ENCODE peak calls at places on chromosomes 4 and X, in six cellular contexts. O, N, C, I, J and R are unnamed samples.

GRCh38 chr4:56247646-56248045 is 139.6 kb downstream of the AASDH start:
- DNase-seq in N (no peak), O (no peak), C (no peak), J (no peak), I (no peak), R (no peak)

GRCh38 chr4:142974331-142974730 is 128.2 kb upstream of the INPP4B start:
- DNase-seq in O (no peak), N (no peak), C (no peak), J (no peak), I (no peak), R (no peak)

GRCh38 chr4:105186701-105187158 is 40.1 kb downstream of the TET2 start:
- DNase-seq in C (peak; percentile 75), O (no peak), J (peak; percentile 67), N (no peak), I (no peak), R (peak; percentile 74)

GRCh38 chr4:89121711-89122387 is 10.5 kb downstream of the TIGD2 start:
- DNase-seq in O (no peak), N (no peak), J (no peak), C (peak; percentile 10), I (no peak), R (no peak)

GRCh38 chrX:48958635-48959094 is 1.3 kb upstream of the OTUD5 start:
- DNase-seq in O (no peak), N (peak; percentile 71), J (peak; percentile 71), I (peak; percentile 83), C (peak; percentile 61), R (peak; percentile 59)

GRCh38 chrX:8629871-8630270 is 102.1 kb downstream of the ANOS1 start:
- DNase-seq in C (peak; percentile 82), J (peak; percentile 5), I (no peak), O (no peak), N (no peak), R (peak; percentile 57)

GRCh38 chr4:167031534-167032156 is 202.6 kb downstream of the SPOCK3 start:
- DNase-seq in J (peak; percentile 32), N (no peak), I (no peak), C (peak; percentile 34), O (no peak), R (peak; percentile 33)

GRCh38 chr4:168496834-168497233 is at the start of gene PALLD:
- DNase-seq in C (peak; percentile 75), I (no peak), O (no peak), N (peak; percentile 56), J (peak; percentile 12), R (peak; percentile 51)

GRCh38 chr4:111136438-111136837 is 513.6 kb upstream of the PITX2 start:
- DNase-seq in N (peak; percentile 65), C (peak; percentile 46), J (peak; percentile 61), I (no peak), O (no peak), R (peak; percentile 38)

GRCh38 chrX:37684426-37684825 is 1.2 kb upstream of the XK start:
- DNase-seq in J (no peak), I (no peak), O (no peak), N (no peak), C (no peak), R (no peak)

GRCh38 chrX:133674726-133675470 is 259.6 kb upstream of the GPC4 start:
- DNase-seq in N (no peak), C (no peak), I (no peak), O (no peak), J (no peak), R (no peak)

GRCh38 chr4:129232627-129233337 is 136.8 kb downstream of the C4orf33 start:
- DNase-seq in I (no peak), N (no peak), C (peak; percentile 1), O (peak; percentile 14), J (peak; percentile 23), R (no peak)

GRCh38 chr4:5424211-5424610 is 284.1 kb downstream of the EVC2 start:
- DNase-seq in C (no peak), N (no peak), J (no peak), O (no peak), I (no peak), R (no peak)

GRCh38 chr4:120830204-120830603 is 92.3 kb downstream of the PRDM5 start:
- DNase-seq in N (peak; percentile 66), C (no peak), O (peak; percentile 55), J (peak; percentile 49), I (no peak), R (no peak)

GRCh38 chr4:77001907-77002306 is 52.4 kb downstream of the SEPTIN11 start:
- DNase-seq in C (peak; percentile 82), J (peak; percentile 66), I (no peak), O (no peak), N (no peak), R (peak; percentile 86)

GRCh38 chrX:100098660-100099375 is 311.3 kb downstream of the PCDH19 start:
- DNase-seq in J (no peak), O (no peak), N (peak; percentile 66), C (peak; percentile 23), I (no peak), R (peak; percentile 23)

GRCh38 chrX:45756562-45756961 is 555.9 kb upstream of the DIPK2B start:
- DNase-seq in J (no peak), C (peak; percentile 43), I (no peak), O (no peak), N (no peak), R (peak; percentile 44)

GRCh38 chr4:39427477-39428119 is 20.9 kb downstream of the KLB start:
- DNase-seq in N (no peak), I (no peak), J (no peak), O (no peak), C (no peak), R (no peak)

GRCh38 chr4:81427605-81427922 is 44.1 kb downstream of the RASGEF1B start:
- DNase-seq in C (no peak), I (no peak), J (no peak), N (no peak), O (no peak), R (no peak)

DNA sequence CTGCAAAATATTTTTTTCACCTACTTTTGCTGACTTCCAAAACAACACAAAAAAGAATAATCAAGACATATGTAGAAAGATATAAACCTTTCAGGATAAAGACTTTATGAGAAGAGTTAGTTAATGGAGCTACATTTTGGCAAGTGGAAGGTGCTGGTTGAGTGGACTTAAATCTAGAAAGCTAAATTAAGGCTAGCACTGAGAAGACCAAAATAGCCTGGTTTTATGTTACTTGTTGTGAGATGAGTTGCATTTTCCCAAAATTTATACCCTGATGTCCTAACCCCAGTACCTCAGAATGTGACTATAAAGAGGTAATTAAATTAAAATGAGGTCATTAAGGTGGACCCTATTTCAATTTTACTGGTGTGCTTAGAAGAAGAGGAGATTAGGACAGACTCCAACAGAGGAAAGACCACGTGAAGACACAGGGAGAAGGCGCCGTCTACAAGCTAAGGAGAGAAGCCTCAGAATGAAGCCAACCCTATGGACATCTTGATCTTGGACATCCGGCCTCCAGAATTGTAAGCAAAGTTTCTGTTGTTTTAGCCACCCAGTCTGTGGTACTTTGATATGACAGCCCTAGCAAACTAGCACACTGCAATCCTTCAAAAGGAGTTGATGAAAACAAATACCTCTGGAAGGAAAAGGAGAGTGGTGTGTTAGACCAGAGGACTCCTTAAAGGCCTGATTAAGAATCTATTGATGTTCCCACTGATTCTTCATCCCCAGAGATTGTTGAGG is 67.4 kb downstream of the FGFBP1 start:
- DNase-seq in C (no peak), J (no peak), N (no peak), O (no peak), I (no peak), R (no peak)
- H3K4me3 ChIP-seq in C (no peak overlapping the region), J (no peak overlapping the region), N (no peak overlapping the region), O (no peak overlapping the region), I (no peak overlapping the region), R (no peak overlapping the region)

DNA sequence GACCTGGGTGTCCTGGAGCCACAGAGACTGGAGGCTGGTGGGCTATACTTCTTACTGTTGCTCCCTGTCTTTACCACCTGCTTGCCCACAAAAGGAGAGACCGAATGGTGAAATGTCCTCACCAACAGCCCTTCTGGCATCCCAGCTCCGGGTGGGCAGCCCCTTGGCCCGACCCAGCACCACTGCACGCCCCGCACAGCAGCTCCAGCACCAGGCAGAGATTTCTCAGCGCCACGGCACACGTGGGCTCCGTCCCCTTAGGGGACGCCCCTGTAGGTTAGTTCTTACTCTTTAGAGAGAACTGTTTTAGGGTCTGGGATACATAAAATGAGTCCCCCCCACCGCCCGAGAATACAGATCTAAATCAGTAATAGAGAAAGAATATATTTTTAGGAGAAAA is 158.4 kb upstream of the MAB21L2 start:
- DNase-seq in C (no peak), N (no peak), O (no peak), J (no peak), I (peak; percentile 39), R (no peak)
- TF ChIP-seq CTCF in C (no peak), N (no peak), O (no peak), J (no peak), I (no peak), R (no peak)

GRCh38 chr4:122712782-122713181 is 19.7 kb upstream of the BBS12 start:
- DNase-seq in I (no peak), J (peak; percentile 70), O (no peak), N (no peak), C (peak; percentile 25), R (peak; percentile 12)

GRCh38 chr4:122709236-122709635 is 23.3 kb upstream of the BBS12 start:
- DNase-seq in N (no peak), C (no peak), I (no peak), O (no peak), J (no peak), R (no peak)

GRCh38 chr4:122715221-122715620 is 17.3 kb upstream of the BBS12 start:
- DNase-seq in O (peak; percentile 21), I (no peak), C (no peak), J (no peak), N (no peak), R (no peak)

GRCh38 chr4:122710434-122711308 is 21.8 kb upstream of the BBS12 start:
- DNase-seq in J (peak; percentile 49), N (no peak), C (peak; percentile 23), O (no peak), I (no peak), R (peak; percentile 23)

DNA sequence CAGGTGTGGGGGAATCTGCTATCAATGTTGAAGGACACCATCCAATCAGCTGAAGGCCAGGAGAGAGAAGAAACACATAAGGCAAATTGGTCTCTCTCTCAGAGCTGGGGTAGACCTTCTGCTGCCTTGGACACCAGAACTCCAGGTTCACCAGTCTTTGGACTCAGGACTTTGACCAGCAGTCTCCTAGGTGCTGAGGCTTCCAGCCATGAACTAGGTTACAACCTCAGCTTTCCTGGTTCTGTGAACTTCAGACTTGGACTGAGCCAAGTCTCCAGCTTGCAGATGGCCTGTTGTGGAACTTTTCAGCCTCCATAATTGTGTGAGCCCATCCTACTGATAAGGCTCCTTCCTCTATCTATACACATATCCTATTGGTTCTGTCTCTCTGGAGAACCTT is 20.6 kb upstream of the BBS12 start:
- DNase-seq in I (no peak), J (no peak), N (no peak), C (no peak), O (no peak), R (no peak)
- H3K4me3 ChIP-seq in I (no peak overlapping the region), J (no peak overlapping the region), N (no peak overlapping the region), C (no peak overlapping the region), O (no peak overlapping the region), R (no peak overlapping the region)

DNA sequence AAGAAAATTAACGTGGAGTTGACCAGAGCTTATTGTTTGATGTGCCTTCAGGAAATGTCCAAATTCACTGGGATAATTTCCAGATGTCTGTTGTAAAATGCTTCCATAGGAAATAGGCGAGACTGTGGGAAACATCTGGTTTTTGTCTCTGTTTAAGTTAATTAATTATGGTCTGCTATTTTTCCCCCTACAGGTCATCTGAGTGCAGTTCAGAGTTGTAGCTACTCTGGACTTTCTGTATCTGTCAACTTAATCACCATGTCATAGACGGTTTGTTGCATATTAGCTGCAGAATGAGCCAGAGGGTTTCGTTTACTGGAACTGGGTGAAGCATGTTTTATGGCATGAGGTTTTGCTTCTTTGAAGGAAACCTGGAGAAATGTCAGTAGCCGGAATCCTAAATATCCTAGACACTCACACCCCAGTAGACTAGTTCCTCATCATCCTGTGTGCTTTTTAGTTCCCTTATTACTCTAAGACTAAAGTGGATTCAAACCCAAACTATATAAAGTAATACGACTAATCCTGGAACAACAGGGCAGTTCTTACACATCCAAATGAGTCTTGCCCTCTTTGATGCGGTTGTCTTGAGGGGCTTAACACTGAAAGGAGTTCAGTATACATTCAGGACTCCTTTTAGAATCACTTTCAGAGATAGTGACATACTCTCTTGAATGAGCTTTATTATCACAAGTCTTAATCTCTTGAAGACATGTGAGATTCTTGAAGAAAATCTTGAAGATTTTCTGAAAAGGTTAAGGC is 62.5 kb downstream of the PPEF1 start:
- DNase-seq in J (peak; percentile 16), N (no peak), I (no peak), O (peak; percentile 76), C (peak; percentile 4), R (no peak)
- TF ChIP-seq CTCF in J (no peak), N (no peak), I (no peak), O (no peak), C (no peak), R (no peak)